ENCODE peak calls at places on chromosomes 1 and 21, in ten cellular contexts. X is ovary, Q is body of pancreas, T is suprapubic skin, J is tibial nerve, R is testis, P is prostate gland, A is A549, I is uterus, L is NB4. Z is an unnamed sample.

GRCh38 chr1:179217943-179218507 is 11.5 kb downstream of the ABL2 start:
- DNase-seq in X (no peak), Q (no peak), T (no peak), J (no peak), R (no peak), P (no peak), A (no peak), I (no peak), L (peak; percentile 81), Z (no peak)

GRCh38 chr21:38142226-38142625 is 114.6 kb upstream of the KCNJ15 start:
- DNase-seq in X (no peak), Q (no peak), T (no peak), J (no peak), R (no peak), P (no peak), A (no peak), I (no peak), L (no peak), Z (no peak)

GRCh38 chr1:228869312-228869824 is 134.1 kb downstream of the RHOU start:
- DNase-seq in X (no peak), Q (no peak), T (no peak), J (no peak), R (no peak), P (no peak), A (no peak), I (no peak), L (no peak), Z (no peak)

GRCh38 chr1:101261629-101262028 is 24.8 kb downstream of the S1PR1 start:
- DNase-seq in X (no peak), Q (no peak), T (no peak), J (no peak), R (no peak), P (no peak), A (no peak), I (no peak), L (no peak), Z (no peak)

GRCh38 chr1:170692866-170693575 is 29.1 kb downstream of the PRRX1 start:
- DNase-seq in X (no peak), Q (no peak), T (no peak), J (no peak), R (no peak), P (no peak), A (no peak), I (no peak), L (peak; percentile 18), Z (no peak)

GRCh38 chr1:226964611-226965486 is 24.8 kb downstream of the COQ8A start:
- DNase-seq in X (no peak), Q (no peak), T (no peak), J (no peak), R (no peak), P (no peak), A (no peak), I (no peak), L (no peak), Z (no peak)

GRCh38 chr1:217140041-217140901 is 417.0 kb upstream of the ESRRG start:
- DNase-seq in X (no peak), Q (no peak), T (no peak), J (no peak), R (no peak), P (no peak), A (no peak), I (no peak), L (no peak), Z (no peak)

GRCh38 chr21:33865996-33866575 is 49.5 kb downstream of the ATP5PO start:
- DNase-seq in X (no peak), Q (no peak), T (no peak), J (no peak), R (no peak), P (no peak), A (no peak), I (no peak), L (no peak), Z (no peak)

GRCh38 chr1:191498318-191498717 is 659.9 kb upstream of the RGS18 start:
- DNase-seq in X (no peak), Q (no peak), T (no peak), J (no peak), R (no peak), P (no peak), A (no peak), I (no peak), L (no peak), Z (peak; percentile 7)

DNA sequence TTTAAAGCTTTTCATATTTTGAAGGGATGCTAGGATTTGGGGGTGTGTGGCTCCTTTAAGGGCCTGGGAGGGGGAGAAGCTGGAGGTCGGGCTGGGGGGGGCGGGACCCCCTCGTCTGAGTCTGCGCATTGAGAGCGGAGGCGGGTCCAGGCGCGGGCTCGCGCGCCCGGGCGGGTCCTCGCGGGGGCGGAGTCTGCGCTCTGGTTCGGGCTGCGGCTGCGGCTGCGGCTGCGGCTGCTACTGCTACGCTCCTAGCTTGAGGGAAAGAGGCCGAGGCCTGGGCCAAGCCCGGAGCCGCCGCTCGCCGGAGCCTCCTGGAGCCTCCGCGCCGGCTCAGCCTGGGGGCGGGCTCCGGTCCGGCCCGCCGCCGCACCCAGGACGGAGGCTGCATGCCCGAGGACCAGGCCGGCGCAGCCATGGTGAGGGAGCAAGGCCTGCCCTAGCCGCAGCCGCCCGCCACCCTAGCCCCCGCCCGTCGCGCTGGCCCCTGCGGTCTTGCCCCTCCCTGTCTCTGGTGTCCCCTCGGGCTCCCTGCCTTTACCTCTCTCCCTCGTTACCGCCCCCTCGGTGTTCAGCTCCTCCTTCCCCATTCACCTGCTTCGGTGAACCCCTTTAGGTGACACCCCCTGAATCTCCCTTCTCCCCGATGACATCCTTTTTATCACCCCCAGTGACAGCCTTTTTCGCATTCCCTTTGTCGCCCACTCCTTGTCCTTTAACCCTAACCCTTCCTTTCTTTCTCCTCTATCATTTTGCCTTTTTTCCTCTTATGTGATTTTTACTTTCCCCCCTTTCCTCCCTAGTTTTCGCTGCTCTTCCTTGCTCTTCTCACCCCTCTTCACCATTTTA is at the start of gene ZYG11B:
- DNase-seq in X (peak; percentile 92), Q (peak; percentile 91), T (peak; percentile 93), J (peak; percentile 80), R (peak; percentile 94), P (peak; percentile 86), A (peak; percentile 74), I (peak; percentile 86), L (peak; percentile 90), Z (peak; percentile 84)
- TF ChIP-seq POLR2A in X (peak; percentile 68), Q (peak; percentile 67), T (peak; percentile 40), J (peak; percentile 81), R (peak; percentile 37), P (peak; percentile 75), A (peak; percentile 55), I (peak; percentile 88), L (peak; percentile 58), Z (peak; percentile 72)

GRCh38 chr1:117049857-117050256 is 10.3 kb upstream of the TTF2 start:
- DNase-seq in X (no peak), Q (no peak), T (no peak), J (no peak), R (no peak), P (no peak), A (no peak), I (no peak), L (no peak), Z (no peak)

GRCh38 chr1:117048431-117049133 is 11.5 kb upstream of the TTF2 start:
- DNase-seq in X (no peak), Q (no peak), T (no peak), J (no peak), R (no peak), P (no peak), A (no peak), I (no peak), L (no peak), Z (no peak)

GRCh38 chr1:117054068-117054467 is 6.1 kb upstream of the TTF2 start:
- DNase-seq in X (no peak), Q (no peak), T (no peak), J (no peak), R (no peak), P (no peak), A (no peak), I (no peak), L (no peak), Z (no peak)

GRCh38 chr1:117047271-117047670 is 12.9 kb upstream of the TTF2 start:
- DNase-seq in X (no peak), Q (no peak), T (no peak), J (no peak), R (no peak), P (no peak), A (no peak), I (no peak), L (no peak), Z (no peak)

GRCh38 chr1:117051224-117052064 is 8.7 kb upstream of the TTF2 start:
- DNase-seq in X (no peak), Q (no peak), T (no peak), J (no peak), R (no peak), P (peak; percentile 63), A (no peak), I (no peak), L (no peak), Z (no peak)
- TF ChIP-seq POLR2A in X (no peak), Q (no peak), T (no peak), J (no peak), R (no peak), P (no peak), A (no peak), I (no peak), L (no peak), Z (no peak)

GRCh38 chr1:27321813-27322568 is at the start of gene TMEM222:
- DNase-seq in X (peak; percentile 96), Q (peak; percentile 97), T (peak; percentile 99), J (peak; percentile 91), R (peak; percentile 97), P (peak; percentile 97), A (peak; percentile 95), I (peak; percentile 95), L (peak; percentile 99), Z (peak; percentile 79)
- TF ChIP-seq POLR2A in X (no peak), Q (peak; percentile 83), T (peak; percentile 74), J (peak; percentile 47), R (no peak), P (peak; percentile 48), A (peak; percentile 58), I (peak; percentile 53), L (peak; percentile 62), Z (peak; percentile 65)

DNA sequence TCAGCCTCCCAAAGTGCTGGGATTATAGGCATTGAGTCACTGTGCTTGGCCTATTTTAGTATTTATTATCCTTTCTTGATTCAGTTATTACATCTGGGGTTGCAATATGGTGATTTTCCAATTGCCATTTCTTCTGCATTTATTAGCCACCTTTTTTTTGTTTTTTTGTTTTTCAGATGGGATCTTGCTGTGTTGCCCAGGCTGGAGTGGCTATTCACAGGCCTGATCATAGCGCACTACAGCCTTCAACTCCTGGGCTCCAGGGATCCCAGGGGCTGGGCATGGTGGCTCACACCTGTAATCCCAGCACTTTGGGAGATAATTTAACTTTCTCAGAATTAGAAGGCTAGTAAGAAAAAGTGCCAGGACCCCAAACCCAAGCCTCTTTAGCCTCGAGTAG is 82.1 kb upstream of the PGD start:
- DNase-seq in X (no peak), Q (no peak), T (no peak), J (no peak), R (no peak), P (no peak), A (no peak), I (no peak), L (no peak), Z (no peak)
- TF ChIP-seq POLR2A in X (no peak), Q (no peak), T (no peak), J (no peak), R (no peak), P (no peak), A (no peak), I (no peak), L (no peak), Z (no peak)

Z was measured in H54.